ENCODE peak calls at places on chromosomes 16 and 17, in seven cellular contexts. J, M, W, B, I, S and U are unnamed samples.

GRCh38 chr17:67594115-67594878 is 123.4 kb upstream of the NOL11 start:
- DNase-seq in W (peak), S (no peak), M (no peak), B (no peak), I (no peak), J (no peak), U (no peak)

GRCh38 chr17:77489898-77490265 is 349.1 kb downstream of the SEC14L1 start:
- DNase-seq in B (no peak), W (peak), S (peak), J (no peak), I (no peak), M (no peak), U (peak)

GRCh38 chr17:81511800-81512559 is 619 bp downstream of the ACTG1 start:
- DNase-seq in M (peak), S (peak), J (peak), I (peak), W (no peak), B (no peak), U (no peak)

GRCh38 chr17:77385750-77386501 is 245.2 kb downstream of the SEC14L1 start:
- DNase-seq in W (no peak), S (no peak), J (no peak), I (no peak), M (no peak), B (no peak), U (no peak)

GRCh38 chr16:30115238-30115637 is 1.9 kb upstream of the GDPD3 start:
- DNase-seq in I (no peak), J (peak), M (no peak), S (no peak), B (no peak), W (no peak), U (no peak)

GRCh38 chr17:44324092-44324570 is 492 bp downstream of the SLC25A39 start:
- DNase-seq in B (no peak), W (no peak), I (no peak), J (no peak), S (no peak), M (no peak), U (no peak)

GRCh38 chr17:2837147-2837561 is 40.9 kb downstream of the RAP1GAP2 start:
- DNase-seq in S (no peak), B (peak), J (peak), M (no peak), I (peak), W (no peak), U (no peak)

GRCh38 chr16:79662673-79663313 is 62.3 kb upstream of the MAF start:
- DNase-seq in M (no peak), I (no peak), B (no peak), W (no peak), J (no peak), S (no peak), U (no peak)

GRCh38 chr17:13735444-13735843 is 133.7 kb upstream of the HS3ST3A1 start:
- DNase-seq in W (no peak), J (no peak), I (no peak), M (peak), B (no peak), S (no peak), U (no peak)

GRCh38 chr16:89541792-89542191 is 18.7 kb upstream of the RPL13 start:
- DNase-seq in M (no peak), B (no peak), W (no peak), I (no peak), S (no peak), J (no peak), U (no peak)

GRCh38 chr17:36978810-36979584 is 30.2 kb downstream of the AATF start:
- DNase-seq in I (no peak), W (no peak), M (no peak), B (no peak), J (no peak), S (no peak), U (no peak)

GRCh38 chr17:81607431-81607830 is 29.5 kb downstream of the NPLOC4 start:
- DNase-seq in S (no peak), B (no peak), I (no peak), J (no peak), W (no peak), M (no peak), U (no peak)

GRCh38 chr16:25340973-25341372 is 83.3 kb upstream of the ZKSCAN2 start:
- DNase-seq in W (no peak), B (no peak), J (no peak), I (no peak), S (no peak), M (no peak), U (no peak)

GRCh38 chr17:34252138-34252889 is 2.8 kb upstream of the CCL2 start:
- DNase-seq in M (no peak), J (no peak), S (peak), B (no peak), I (no peak), W (peak), U (peak)

GRCh38 chr17:41489531-41489930 is at the start of gene KRT36:
- DNase-seq in W (no peak), M (no peak), B (no peak), I (no peak), S (no peak), J (no peak), U (no peak)

GRCh38 chr17:38464251-38464722 is 36.0 kb downstream of the ARHGAP23 start:
- DNase-seq in S (peak), W (peak), M (no peak), I (no peak), J (no peak), B (no peak), U (peak)

GRCh38 chr16:56477096-56477878 is 25.9 kb downstream of the OGFOD1 start:
- DNase-seq in W (no peak), S (no peak), J (no peak), M (no peak), B (no peak), I (no peak), U (no peak)

GRCh38 chr16:56610017-56610608 is 1.7 kb downstream of the MT2A start:
- DNase-seq in S (peak), J (peak), M (no peak), W (peak), B (peak), I (peak), U (peak)

GRCh38 chr16:53614346-53614745 is 89.3 kb downstream of the RPGRIP1L start:
- DNase-seq in B (no peak), J (no peak), I (no peak), W (no peak), M (no peak), S (no peak), U (no peak)

GRCh38 chr16:51500306-51500705 is 349.2 kb upstream of the SALL1 start:
- DNase-seq in I (no peak), M (no peak), B (no peak), W (no peak), S (no peak), J (no peak), U (no peak)

GRCh38 chr17:69959291-69959690 is 115.7 kb upstream of the KCNJ16 start:
- DNase-seq in S (no peak), M (no peak), I (no peak), B (no peak), J (no peak), W (no peak), U (no peak)

GRCh38 chr17:75891022-75891604 is 5.6 kb downstream of the TRIM65 start:
- DNase-seq in M (no peak), W (no peak), I (no peak), B (no peak), J (no peak), S (no peak), U (no peak)

GRCh38 chr17:67072885-67073284 is 28.5 kb downstream of the CACNG1 start:
- DNase-seq in J (no peak), S (no peak), M (no peak), W (no peak), B (no peak), I (no peak), U (no peak)

GRCh38 chr17:55072910-55073309 is 104.3 kb downstream of the STXBP4 start:
- DNase-seq in J (peak), M (no peak), B (no peak), S (no peak), I (no peak), W (no peak), U (no peak)

GRCh38 chr17:38428150-38428642 is at the start of gene ARHGAP23:
- DNase-seq in M (peak), B (peak), S (peak), I (peak), W (peak), J (peak), U (peak)

DNA sequence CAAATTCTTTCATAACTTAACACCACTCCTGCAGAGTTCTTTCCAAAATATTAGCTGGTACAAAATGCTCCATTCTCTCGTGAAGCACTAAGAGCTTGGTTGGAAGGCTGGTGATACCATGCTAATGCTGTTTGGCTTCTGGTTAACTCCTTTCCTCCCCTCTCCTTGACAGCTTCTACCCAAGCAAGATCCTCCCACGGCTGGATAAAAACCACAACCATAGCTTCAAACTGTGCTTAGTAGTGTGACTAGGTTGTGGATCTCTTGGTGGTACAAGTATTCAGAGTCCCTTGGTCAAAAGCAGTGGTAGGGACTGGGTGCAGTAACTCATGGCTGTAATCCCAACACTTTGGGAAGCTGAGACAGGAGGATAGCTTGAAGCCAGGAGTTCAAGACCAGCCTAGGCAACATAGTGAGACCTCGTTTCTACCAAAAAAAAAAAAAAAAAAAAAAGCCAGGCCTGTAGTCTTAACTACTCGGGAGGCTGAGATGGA is 2.3 kb downstream of the PHAF1 start:
- DNase-seq in M (no peak), J (no peak), S (no peak), B (no peak), W (no peak), I (no peak), U (no peak)
- H3K27ac ChIP-seq in M (no peak), J (no peak), S (no peak), B (no peak), W (no peak), I (no peak), U (peak)

DNA sequence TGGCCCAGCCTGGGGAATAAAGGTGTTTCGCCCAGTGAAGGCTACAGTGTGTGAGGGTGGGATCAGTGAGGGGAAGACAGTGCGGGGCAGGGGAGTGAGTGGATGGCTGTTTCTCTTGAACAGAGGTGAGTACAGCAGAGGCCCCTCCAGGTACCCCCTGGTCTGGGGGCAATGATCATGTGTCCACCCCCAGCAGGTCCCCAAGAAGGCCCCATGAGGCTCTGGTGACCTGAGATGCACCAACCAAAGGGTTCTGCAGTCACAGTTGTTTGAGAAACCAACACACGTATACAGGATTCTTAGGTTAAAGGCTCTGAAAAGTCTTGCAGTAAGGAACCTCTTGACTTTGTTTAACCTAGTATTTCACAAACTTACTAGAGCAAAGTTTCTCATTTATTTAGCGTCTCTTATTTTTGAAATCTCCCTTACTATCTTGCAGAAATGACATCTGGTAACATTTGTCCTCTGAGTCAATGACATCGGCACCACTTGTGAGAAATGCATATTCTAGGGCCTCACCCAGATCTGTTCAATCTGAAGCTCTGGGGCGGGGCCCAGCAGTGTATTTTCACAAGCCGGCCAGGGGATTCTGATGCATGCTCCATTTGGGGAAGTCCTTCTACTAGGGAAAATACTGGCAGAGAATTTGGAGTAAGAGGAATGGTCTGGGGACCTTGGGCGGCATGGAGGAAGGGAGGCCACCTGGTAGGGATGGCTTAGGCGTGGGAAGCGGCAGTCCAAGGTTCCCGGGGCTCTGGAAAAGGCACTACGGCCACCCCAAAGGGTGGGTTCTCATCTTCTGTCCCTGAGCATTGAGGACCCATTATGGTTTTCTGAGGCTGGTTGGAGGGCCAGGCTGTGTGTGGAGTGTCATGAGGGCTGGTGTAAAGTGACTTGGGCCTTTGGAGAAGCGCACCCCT is 217.3 kb downstream of the NTN1 start:
- DNase-seq in S (no peak), B (no peak), J (no peak), I (no peak), W (no peak), M (no peak), U (no peak)
- H3K27ac ChIP-seq in S (peak), B (no peak), J (no peak), I (no peak), W (peak), M (no peak), U (no peak)

GRCh38 chr16:23304620-23305019 is 2.5 kb downstream of the SCNN1B start:
- DNase-seq in M (no peak), B (no peak), J (no peak), W (no peak), I (no peak), S (peak), U (no peak)
- H3K27ac ChIP-seq in M (no peak), B (no peak), J (no peak), W (no peak), I (no peak), S (no peak), U (no peak)

DNA sequence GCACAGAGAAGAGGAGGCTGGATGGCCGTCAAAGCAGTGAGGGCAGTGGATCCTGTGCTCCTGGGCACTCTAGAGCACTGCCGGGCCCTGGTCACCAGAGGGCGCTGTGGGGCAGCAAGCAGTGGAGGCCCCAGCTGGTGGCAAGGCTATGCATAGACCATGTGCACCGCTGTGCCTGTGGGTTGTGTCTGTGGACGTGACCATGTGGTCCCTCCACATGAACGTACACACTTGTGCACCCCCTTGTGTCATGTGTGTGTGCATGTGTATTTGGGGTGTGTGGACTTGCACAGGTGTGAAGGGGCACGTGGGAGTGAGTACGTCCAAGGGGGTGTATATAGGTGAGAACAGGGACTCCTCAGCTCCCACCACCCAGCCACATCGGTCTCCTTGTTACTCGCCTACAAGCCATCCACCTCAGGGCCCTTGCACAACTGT is 4.4 kb upstream of the MAP2K3 start:
- DNase-seq in B (peak), W (peak), J (peak), S (peak), M (peak), I (peak), U (peak)
- H3K27ac ChIP-seq in B (no peak), W (peak), J (peak), S (no peak), M (no peak), I (no peak), U (no peak)

DNA sequence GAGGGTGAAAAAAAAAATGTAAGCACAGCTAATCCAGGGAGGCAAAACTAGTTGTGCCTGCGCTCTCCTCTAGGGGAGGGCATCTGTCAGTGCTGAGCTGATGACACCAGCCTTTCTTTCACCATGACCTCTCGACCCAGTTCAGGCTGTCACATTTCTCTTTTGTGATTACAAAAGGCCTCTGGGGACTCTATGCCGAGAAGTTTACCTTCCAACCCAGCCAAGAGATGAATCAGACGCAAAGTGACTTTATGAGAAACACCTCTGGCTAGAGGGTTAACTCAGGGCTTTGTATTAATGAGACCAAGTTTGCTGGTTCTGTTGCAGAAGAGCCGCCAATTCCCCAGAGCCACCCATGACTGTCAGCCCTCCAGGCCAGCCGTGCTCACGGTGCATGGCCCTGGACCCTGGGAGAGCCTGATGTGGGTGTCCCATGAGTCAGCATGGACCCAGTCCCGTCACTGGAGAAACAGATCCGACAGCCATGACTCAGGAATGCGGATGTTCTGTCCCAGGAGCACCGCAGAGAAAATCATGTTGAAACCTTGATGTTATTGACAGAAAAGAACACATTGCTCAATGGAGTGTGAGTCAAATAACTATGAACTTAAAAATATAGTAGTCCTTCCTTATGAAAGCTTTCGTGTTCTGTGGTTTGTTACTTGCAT is 437.2 kb downstream of the HS3ST3B1 start:
- DNase-seq in W (peak), M (peak), I (no peak), J (no peak), B (no peak), S (peak), U (no peak)
- H3K27ac ChIP-seq in W (no peak), M (no peak), I (no peak), J (no peak), B (no peak), S (no peak), U (no peak)

GRCh38 chr16:73074399-73074798 is 26.5 kb upstream of the ZFHX3 start:
- DNase-seq in W (no peak), J (no peak), B (no peak), S (no peak), I (no peak), M (no peak), U (no peak)

GRCh38 chr16:73071131-73071940 is 23.4 kb upstream of the ZFHX3 start:
- DNase-seq in J (no peak), M (peak), I (no peak), W (peak), B (no peak), S (peak), U (no peak)

GRCh38 chr16:73080931-73081330 is 33.0 kb upstream of the ZFHX3 start:
- DNase-seq in W (no peak), M (no peak), S (peak), J (no peak), I (no peak), B (no peak), U (no peak)

GRCh38 chr16:73076291-73076959 is 28.5 kb upstream of the ZFHX3 start:
- DNase-seq in W (no peak), M (no peak), S (no peak), J (no peak), B (no peak), I (no peak), U (no peak)
- H3K27ac ChIP-seq in W (peak), M (no peak), S (peak), J (no peak), B (no peak), I (no peak), U (no peak)

GRCh38 chr17:17515921-17516295 is 19.7 kb upstream of the RASD1 start:
- DNase-seq in S (no peak), J (no peak), M (no peak), B (no peak), I (no peak), W (no peak), U (no peak)
- H3K27ac ChIP-seq in S (no peak), J (no peak), M (no peak), B (no peak), I (no peak), W (no peak), U (no peak)